ENCODE peak calls at places on chromosomes 4 and X, in ten cellular contexts. One of them, this sample, is unnamed.

GRCh38 chr4:78939667-78940008 is 400 bp upstream of the PAQR3 start:
- DNase-seq in HFFc6: no peak
- DNase-seq in left ventricle myocardium inferior: no peak
- DNase-seq in mammary epithelial cell: no peak
- DNase-seq in RWPE1: no peak
- DNase-seq in endodermal cell: no peak
- DNase-seq in prostate gland: no peak
- DNase-seq in HFF-Myc: no peak
- DNase-seq in brain microvascular endothelial cell: no peak
- DNase-seq in K562: no peak
- DNase-seq in this sample: no peak

GRCh38 chr4:88697113-88697512 is 516 bp downstream of the NAP1L5 start:
- DNase-seq in K562: no peak
- DNase-seq in mammary epithelial cell: no peak
- DNase-seq in prostate gland: no peak
- DNase-seq in HFFc6: peak; percentile 9
- DNase-seq in left ventricle myocardium inferior: no peak
- DNase-seq in RWPE1: no peak
- DNase-seq in brain microvascular endothelial cell: no peak
- DNase-seq in HFF-Myc: no peak
- DNase-seq in endodermal cell: no peak
- DNase-seq in this sample: no peak

GRCh38 chrX:96182366-96182765 is 502.3 kb upstream of the DIAPH2 start:
- DNase-seq in K562: no peak
- DNase-seq in prostate gland: no peak
- DNase-seq in mammary epithelial cell: peak; percentile 8
- DNase-seq in brain microvascular endothelial cell: peak; percentile 27
- DNase-seq in left ventricle myocardium inferior: no peak
- DNase-seq in HFFc6: peak; percentile 2
- DNase-seq in endodermal cell: peak; percentile 86
- DNase-seq in RWPE1: no peak
- DNase-seq in HFF-Myc: no peak
- DNase-seq in this sample: peak; percentile 9

GRCh38 chr4:149708513-149709175 is 107.0 kb downstream of the IQCM start:
- DNase-seq in HFF-Myc: peak; percentile 19
- DNase-seq in K562: no peak
- DNase-seq in prostate gland: no peak
- DNase-seq in RWPE1: peak; percentile 73
- DNase-seq in brain microvascular endothelial cell: no peak
- DNase-seq in left ventricle myocardium inferior: no peak
- DNase-seq in mammary epithelial cell: peak; percentile 83
- DNase-seq in endodermal cell: no peak
- DNase-seq in HFFc6: peak; percentile 60
- DNase-seq in this sample: no peak

GRCh38 chr4:4480685-4481393 is 61.0 kb downstream of the STX18 start:
- DNase-seq in prostate gland: no peak
- DNase-seq in HFFc6: peak; percentile 36
- DNase-seq in brain microvascular endothelial cell: no peak
- DNase-seq in K562: no peak
- DNase-seq in endodermal cell: no peak
- DNase-seq in RWPE1: no peak
- DNase-seq in HFF-Myc: no peak
- DNase-seq in left ventricle myocardium inferior: no peak
- DNase-seq in mammary epithelial cell: no peak
- DNase-seq in this sample: peak; percentile 34

GRCh38 chrX:105823092-105823454 is 734 bp downstream of the NRK start:
- DNase-seq in K562: no peak
- DNase-seq in prostate gland: no peak
- DNase-seq in HFF-Myc: no peak
- DNase-seq in endodermal cell: no peak
- DNase-seq in brain microvascular endothelial cell: no peak
- DNase-seq in RWPE1: no peak
- DNase-seq in left ventricle myocardium inferior: no peak
- DNase-seq in HFFc6: no peak
- DNase-seq in mammary epithelial cell: no peak
- DNase-seq in this sample: no peak

GRCh38 chrX:10636337-10636736 is 16.0 kb upstream of the MID1 start:
- DNase-seq in brain microvascular endothelial cell: peak; percentile 49
- DNase-seq in HFFc6: peak; percentile 33
- DNase-seq in RWPE1: peak; percentile 55
- DNase-seq in left ventricle myocardium inferior: no peak
- DNase-seq in HFF-Myc: peak; percentile 59
- DNase-seq in endodermal cell: peak; percentile 70
- DNase-seq in prostate gland: no peak
- DNase-seq in K562: peak; percentile 7
- DNase-seq in mammary epithelial cell: peak; percentile 46
- DNase-seq in this sample: no peak

GRCh38 chrX:138748480-138748879 is 37.0 kb upstream of the FGF13 start:
- DNase-seq in RWPE1: no peak
- DNase-seq in left ventricle myocardium inferior: no peak
- DNase-seq in K562: no peak
- DNase-seq in HFF-Myc: no peak
- DNase-seq in brain microvascular endothelial cell: no peak
- DNase-seq in mammary epithelial cell: no peak
- DNase-seq in HFFc6: no peak
- DNase-seq in prostate gland: no peak
- DNase-seq in endodermal cell: no peak
- DNase-seq in this sample: no peak

GRCh38 chr4:120084327-120084726 is 17.7 kb upstream of the MAD2L1 start:
- DNase-seq in mammary epithelial cell: no peak
- DNase-seq in HFFc6: no peak
- DNase-seq in prostate gland: no peak
- DNase-seq in brain microvascular endothelial cell: no peak
- DNase-seq in K562: no peak
- DNase-seq in HFF-Myc: no peak
- DNase-seq in endodermal cell: no peak
- DNase-seq in RWPE1: no peak
- DNase-seq in left ventricle myocardium inferior: no peak
- DNase-seq in this sample: no peak

GRCh38 chr4:22055954-22056353 is 107.4 kb upstream of the KCNIP4 start:
- DNase-seq in HFF-Myc: no peak
- DNase-seq in mammary epithelial cell: no peak
- DNase-seq in endodermal cell: no peak
- DNase-seq in left ventricle myocardium inferior: no peak
- DNase-seq in RWPE1: no peak
- DNase-seq in HFFc6: no peak
- DNase-seq in K562: no peak
- DNase-seq in prostate gland: no peak
- DNase-seq in brain microvascular endothelial cell: no peak
- DNase-seq in this sample: no peak

GRCh38 chr4:60805500-60806313 is 394.4 kb upstream of the ADGRL3 start:
- DNase-seq in HFF-Myc: peak; percentile 2
- DNase-seq in K562: no peak
- DNase-seq in HFFc6: no peak
- DNase-seq in mammary epithelial cell: peak; percentile 37
- DNase-seq in prostate gland: no peak
- DNase-seq in left ventricle myocardium inferior: no peak
- DNase-seq in RWPE1: peak; percentile 7
- DNase-seq in brain microvascular endothelial cell: peak; percentile 48
- DNase-seq in endodermal cell: peak; percentile 55
- DNase-seq in this sample: peak; percentile 6

GRCh38 chr4:110510282-110510681 is 34.3 kb downstream of the ENPEP start:
- DNase-seq in HFFc6: no peak
- DNase-seq in endodermal cell: no peak
- DNase-seq in K562: no peak
- DNase-seq in left ventricle myocardium inferior: no peak
- DNase-seq in RWPE1: no peak
- DNase-seq in HFF-Myc: no peak
- DNase-seq in mammary epithelial cell: no peak
- DNase-seq in prostate gland: no peak
- DNase-seq in brain microvascular endothelial cell: no peak
- DNase-seq in this sample: no peak

GRCh38 chr4:145735330-145735638 is 55.3 kb downstream of the C4orf51 start:
- DNase-seq in K562: no peak
- DNase-seq in mammary epithelial cell: peak; percentile 95
- DNase-seq in brain microvascular endothelial cell: peak; percentile 96
- DNase-seq in RWPE1: peak; percentile 89
- DNase-seq in left ventricle myocardium inferior: no peak
- DNase-seq in prostate gland: peak; percentile 21
- DNase-seq in endodermal cell: no peak
- DNase-seq in HFFc6: peak; percentile 98
- DNase-seq in HFF-Myc: peak; percentile 63
- DNase-seq in this sample: no peak

GRCh38 chr4:11106769-11107168 is 321.9 kb downstream of the HS3ST1 start:
- DNase-seq in HFFc6: no peak
- DNase-seq in mammary epithelial cell: peak; percentile 8
- DNase-seq in HFF-Myc: no peak
- DNase-seq in K562: no peak
- DNase-seq in prostate gland: no peak
- DNase-seq in RWPE1: no peak
- DNase-seq in brain microvascular endothelial cell: no peak
- DNase-seq in left ventricle myocardium inferior: no peak
- DNase-seq in endodermal cell: no peak
- DNase-seq in this sample: no peak

GRCh38 chrX:1592863-1593201 is 1.4 kb downstream of the AKAP17A start:
- DNase-seq in brain microvascular endothelial cell: no peak
- DNase-seq in K562: no peak
- DNase-seq in endodermal cell: no peak
- DNase-seq in HFFc6: no peak
- DNase-seq in prostate gland: no peak
- DNase-seq in RWPE1: peak; percentile 6
- DNase-seq in left ventricle myocardium inferior: no peak
- DNase-seq in HFF-Myc: no peak
- DNase-seq in mammary epithelial cell: no peak
- DNase-seq in this sample: no peak

GRCh38 chr4:67051000-67051789 is 494.1 kb downstream of the CENPC start:
- DNase-seq in RWPE1: no peak
- DNase-seq in mammary epithelial cell: peak; percentile 37
- DNase-seq in prostate gland: no peak
- DNase-seq in K562: no peak
- DNase-seq in HFFc6: no peak
- DNase-seq in endodermal cell: no peak
- DNase-seq in brain microvascular endothelial cell: no peak
- DNase-seq in left ventricle myocardium inferior: no peak
- DNase-seq in HFF-Myc: no peak
- DNase-seq in this sample: no peak

GRCh38 chrX:70525733-70526132 is 81.1 kb downstream of the DLG3 start:
- DNase-seq in HFFc6: no peak
- DNase-seq in brain microvascular endothelial cell: no peak
- DNase-seq in K562: no peak
- DNase-seq in RWPE1: no peak
- DNase-seq in mammary epithelial cell: no peak
- DNase-seq in left ventricle myocardium inferior: no peak
- DNase-seq in HFF-Myc: no peak
- DNase-seq in prostate gland: peak; percentile 3
- DNase-seq in endodermal cell: no peak
- DNase-seq in this sample: no peak

GRCh38 chrX:131752493-131753198 is 208.8 kb downstream of the OR13H1 start:
- DNase-seq in HFFc6: no peak
- DNase-seq in K562: no peak
- DNase-seq in mammary epithelial cell: peak; percentile 77
- DNase-seq in HFF-Myc: no peak
- DNase-seq in RWPE1: no peak
- DNase-seq in left ventricle myocardium inferior: no peak
- DNase-seq in brain microvascular endothelial cell: peak; percentile 72
- DNase-seq in prostate gland: no peak
- DNase-seq in endodermal cell: no peak
- DNase-seq in this sample: no peak
- TF ChIP-seq CTCF in HFFc6: no peak
- TF ChIP-seq CTCF in K562: no peak
- TF ChIP-seq CTCF in mammary epithelial cell: peak; percentile 27
- TF ChIP-seq CTCF in HFF-Myc: no peak
- TF ChIP-seq CTCF in RWPE1: no peak
- TF ChIP-seq CTCF in left ventricle myocardium inferior: no peak
- TF ChIP-seq CTCF in brain microvascular endothelial cell: peak; percentile 50
- TF ChIP-seq CTCF in prostate gland: no peak
- TF ChIP-seq CTCF in endodermal cell: no peak
- TF ChIP-seq CTCF in this sample: no peak

GRCh38 chrX:24468245-24468644 is 3.2 kb downstream of the PDK3 start:
- DNase-seq in mammary epithelial cell: no peak
- DNase-seq in K562: no peak
- DNase-seq in prostate gland: no peak
- DNase-seq in left ventricle myocardium inferior: no peak
- DNase-seq in HFFc6: no peak
- DNase-seq in RWPE1: no peak
- DNase-seq in brain microvascular endothelial cell: no peak
- DNase-seq in HFF-Myc: no peak
- DNase-seq in endodermal cell: no peak
- DNase-seq in this sample: no peak
- TF ChIP-seq CTCF in mammary epithelial cell: no peak
- TF ChIP-seq CTCF in K562: no peak
- TF ChIP-seq CTCF in prostate gland: no peak
- TF ChIP-seq CTCF in left ventricle myocardium inferior: no peak
- TF ChIP-seq CTCF in HFFc6: no peak
- TF ChIP-seq CTCF in RWPE1: no peak
- TF ChIP-seq CTCF in brain microvascular endothelial cell: no peak
- TF ChIP-seq CTCF in HFF-Myc: no peak
- TF ChIP-seq CTCF in endodermal cell: no peak
- TF ChIP-seq CTCF in this sample: no peak

GRCh38 chrX:131366387-131366786 is 77.3 kb upstream of the IGSF1 start:
- DNase-seq in RWPE1: no peak
- DNase-seq in HFF-Myc: no peak
- DNase-seq in prostate gland: no peak
- DNase-seq in endodermal cell: no peak
- DNase-seq in K562: no peak
- DNase-seq in HFFc6: no peak
- DNase-seq in left ventricle myocardium inferior: no peak
- DNase-seq in brain microvascular endothelial cell: no peak
- DNase-seq in mammary epithelial cell: no peak
- DNase-seq in this sample: no peak
- TF ChIP-seq CTCF in RWPE1: no peak
- TF ChIP-seq CTCF in HFF-Myc: no peak
- TF ChIP-seq CTCF in prostate gland: no peak
- TF ChIP-seq CTCF in endodermal cell: peak; percentile 70
- TF ChIP-seq CTCF in K562: no peak
- TF ChIP-seq CTCF in HFFc6: no peak
- TF ChIP-seq CTCF in left ventricle myocardium inferior: peak; percentile 24
- TF ChIP-seq CTCF in brain microvascular endothelial cell: no peak
- TF ChIP-seq CTCF in mammary epithelial cell: no peak
- TF ChIP-seq CTCF in this sample: peak; percentile 55

GRCh38 chr4:164695650-164696049 is 58.3 kb upstream of the SMIM31 start:
- DNase-seq in RWPE1: no peak
- DNase-seq in endodermal cell: no peak
- DNase-seq in prostate gland: no peak
- DNase-seq in left ventricle myocardium inferior: no peak
- DNase-seq in mammary epithelial cell: no peak
- DNase-seq in brain microvascular endothelial cell: no peak
- DNase-seq in HFF-Myc: no peak
- DNase-seq in K562: no peak
- DNase-seq in HFFc6: no peak
- DNase-seq in this sample: no peak

GRCh38 chr4:164701665-164702064 is 52.3 kb upstream of the SMIM31 start:
- DNase-seq in HFF-Myc: no peak
- DNase-seq in mammary epithelial cell: no peak
- DNase-seq in K562: no peak
- DNase-seq in HFFc6: no peak
- DNase-seq in RWPE1: no peak
- DNase-seq in brain microvascular endothelial cell: no peak
- DNase-seq in left ventricle myocardium inferior: no peak
- DNase-seq in prostate gland: no peak
- DNase-seq in endodermal cell: no peak
- DNase-seq in this sample: no peak

DNA sequence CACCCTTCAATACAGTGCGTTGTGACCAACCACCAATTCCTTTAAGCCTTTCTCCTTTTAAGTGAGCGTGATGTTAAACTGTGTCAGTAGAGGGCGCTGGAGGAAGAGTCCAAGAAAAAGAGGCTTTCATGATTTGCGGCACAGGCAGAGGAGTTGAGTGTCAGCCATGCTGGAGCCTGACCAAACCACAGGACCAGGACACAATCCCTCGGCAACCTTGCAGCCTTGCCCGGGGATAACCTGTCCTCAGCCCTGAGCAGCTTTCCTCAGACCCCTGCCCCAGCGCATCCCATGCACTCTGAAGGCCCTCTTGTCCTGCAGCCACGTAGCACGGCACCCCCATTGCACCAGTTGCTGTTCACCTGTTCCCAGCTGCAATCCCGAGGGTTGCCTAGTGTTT is 53.5 kb upstream of the SMIM31 start:
- DNase-seq in brain microvascular endothelial cell: no peak
- DNase-seq in prostate gland: peak; percentile 7
- DNase-seq in mammary epithelial cell: no peak
- DNase-seq in HFFc6: no peak
- DNase-seq in left ventricle myocardium inferior: no peak
- DNase-seq in RWPE1: no peak
- DNase-seq in HFF-Myc: no peak
- DNase-seq in endodermal cell: peak; percentile 89
- DNase-seq in K562: no peak
- DNase-seq in this sample: peak; percentile 15
- TF ChIP-seq CTCF in brain microvascular endothelial cell: peak; percentile 35
- TF ChIP-seq CTCF in prostate gland: no peak
- TF ChIP-seq CTCF in mammary epithelial cell: peak; percentile 46
- TF ChIP-seq CTCF in HFFc6: no peak
- TF ChIP-seq CTCF in left ventricle myocardium inferior: peak; percentile 29
- TF ChIP-seq CTCF in RWPE1: no peak
- TF ChIP-seq CTCF in HFF-Myc: peak; percentile 8
- TF ChIP-seq CTCF in endodermal cell: peak; percentile 77
- TF ChIP-seq CTCF in K562: peak; percentile 24
- TF ChIP-seq CTCF in this sample: peak; percentile 44